ENCODE peak calls at places on chromosomes 13 and 19, in five cellular contexts. R is esophagus squamous epithelium, N is A673, T is heart left ventricle, W is left ventricle myocardium inferior. Q is an unnamed sample. For H3K27me3, the result is how much of the 10 kb centered on the place peaks cover.

GRCh38 chr13:36848228-36848982 is 29.4 kb downstream of the RFXAP start:
- DNase-seq in R (no peak), N (peak), T (no peak), W (no peak), Q (no peak)

GRCh38 chr19:47445937-47446402 is 25.7 kb downstream of the SLC8A2 start:
- DNase-seq in R (no peak), N (peak), T (no peak), W (no peak), Q (peak)

GRCh38 chr19:18349524-18350128 is 9.2 kb downstream of the PGPEP1 start:
- DNase-seq in R (no peak), N (peak), T (peak), W (no peak), Q (peak)

GRCh38 chr13:49353908-49354307 is 90.0 kb downstream of the CAB39L start:
- DNase-seq in R (no peak), N (no peak), T (no peak), W (no peak), Q (no peak)

GRCh38 chr19:16429066-16429758 is 42.6 kb downstream of the EPS15L1 start:
- DNase-seq in R (no peak), N (no peak), T (peak), W (peak), Q (peak)

GRCh38 chr13:93496985-93497673 is 270.5 kb downstream of the GPC6 start:
- DNase-seq in R (no peak), N (peak), T (no peak), W (no peak), Q (no peak)

GRCh38 chr13:111398715-111399299 is 78.4 kb downstream of the TEX29 start:
- DNase-seq in R (no peak), N (no peak), T (no peak), W (no peak), Q (no peak)

GRCh38 chr13:48542581-48543341 is 9.9 kb upstream of the RCBTB2 start:
- DNase-seq in R (no peak), N (peak), T (peak), W (peak), Q (peak)

GRCh38 chr13:109297628-109298027 is 488.8 kb downstream of the IRS2 start:
- DNase-seq in R (no peak), N (no peak), T (no peak), W (no peak), Q (no peak)

GRCh38 chr13:70203661-70204229 is 95.5 kb upstream of the KLHL1 start:
- DNase-seq in R (no peak), N (no peak), T (no peak), W (no peak), Q (no peak)

GRCh38 chr19:21566073-21566472 is 60.7 kb downstream of the ZNF429 start:
- DNase-seq in R (no peak), N (no peak), T (no peak), W (no peak), Q (no peak)

GRCh38 chr13:78978381-78978998 is 319.5 kb upstream of the OBI1 start:
- DNase-seq in R (peak), N (peak), T (peak), W (no peak), Q (peak)

GRCh38 chr13:109162248-109163051 is 533.0 kb downstream of the MYO16 start:
- DNase-seq in R (no peak), N (no peak), T (no peak), W (no peak), Q (no peak)

GRCh38 chr13:47190696-47191095 is 293.8 kb upstream of the HTR2A start:
- DNase-seq in R (no peak), N (no peak), T (no peak), W (no peak), Q (no peak)

GRCh38 chr19:19439083-19439482 is 33.6 kb downstream of the GATAD2A start:
- DNase-seq in R (no peak), N (no peak), T (no peak), W (no peak), Q (no peak)

GRCh38 chr19:29753190-29753933 is 38.3 kb upstream of the C19orf12 start:
- DNase-seq in R (no peak), N (no peak), T (no peak), W (no peak), Q (peak)

GRCh38 chr19:33054623-33055022 is 10.1 kb downstream of the RHPN2 start:
- DNase-seq in R (no peak), N (no peak), T (no peak), W (no peak), Q (no peak)

GRCh38 chr19:3179739-3180293 is 1.2 kb downstream of the S1PR4 start:
- DNase-seq in R (no peak), N (no peak), T (no peak), W (no peak), Q (no peak)

GRCh38 chr13:33164331-33164730 is 121.2 kb downstream of the STARD13 start:
- DNase-seq in R (no peak), N (no peak), T (no peak), W (no peak), Q (no peak)

GRCh38 chr13:113350065-113350937 is 13.6 kb downstream of the GRTP1 start:
- DNase-seq in R (no peak), N (no peak), T (no peak), W (no peak), Q (no peak)

DNA sequence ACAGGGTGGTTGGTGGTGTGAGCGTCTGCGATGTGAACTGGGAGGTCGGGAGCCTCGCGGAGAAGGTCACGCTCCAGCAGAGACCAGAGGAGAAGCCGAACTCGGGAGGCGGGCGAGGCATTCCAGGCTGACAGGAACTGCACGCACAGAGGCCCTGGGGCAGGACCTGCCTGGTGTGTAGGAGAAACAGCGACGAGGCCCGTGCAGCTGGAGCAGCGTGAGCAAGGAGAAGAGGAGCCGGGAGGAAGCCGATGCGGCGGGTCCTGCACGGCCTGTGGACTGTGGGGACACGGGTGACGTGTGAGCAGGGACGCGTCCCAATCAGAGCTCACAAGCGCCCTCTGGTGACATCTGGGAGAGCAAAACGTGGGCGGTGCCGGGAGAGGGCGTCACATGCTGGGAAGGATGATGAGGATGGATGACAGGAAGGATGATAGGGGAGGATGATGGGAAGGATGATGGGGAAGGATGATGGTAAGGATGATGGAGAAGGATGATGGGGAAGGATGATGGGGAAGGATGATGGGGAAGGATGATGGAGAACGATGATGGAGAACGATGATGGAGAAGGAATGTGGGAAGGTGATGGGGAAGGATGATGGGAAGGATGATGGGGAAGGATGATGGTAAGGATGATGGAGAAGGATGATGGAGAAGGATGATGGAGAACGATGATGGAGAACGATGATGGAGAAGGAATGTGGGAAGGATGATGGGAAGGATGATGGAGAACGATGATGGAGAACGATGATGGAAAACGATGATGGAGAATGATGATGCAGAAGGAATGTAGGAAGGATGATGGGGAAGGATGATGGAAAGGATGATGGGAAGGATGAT is 16.1 kb upstream of the MADCAM1 start:
- DNase-seq in R (no peak), N (peak), T (peak), W (peak), Q (peak)
- TF ChIP-seq CTCF in R (no peak), N (peak), T (peak), W (peak), Q (peak)

DNA sequence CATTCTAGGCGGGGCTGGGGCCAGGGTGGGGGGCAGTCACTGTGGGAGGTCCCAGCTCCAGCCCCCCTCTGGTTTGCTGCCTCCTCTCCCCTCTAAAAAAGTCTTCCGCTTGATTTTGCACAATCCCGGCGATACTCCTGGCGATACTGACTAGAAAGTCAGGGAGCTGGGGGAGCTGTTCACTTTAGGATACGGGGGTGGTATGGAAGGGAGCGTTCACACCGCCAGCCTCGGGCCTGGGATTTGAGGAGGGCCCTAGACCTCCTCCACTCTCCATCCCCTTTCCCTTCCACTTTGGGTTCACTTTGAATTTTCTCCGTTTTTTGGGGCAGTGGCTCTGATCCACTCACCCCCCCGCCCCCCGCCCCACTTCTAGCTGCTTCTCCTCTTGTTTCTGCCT is 35.0 kb downstream of the KEAP1 start:
- DNase-seq in R (no peak), N (no peak), T (no peak), W (no peak), Q (no peak)
- H3K27ac ChIP-seq in R (no peak), N (no peak), T (no peak), W (no peak), Q (no peak)

GRCh38 chr19:13015361-13016231 is 20.3 kb downstream of the NFIX start:
- DNase-seq in R (no peak), N (peak), T (no peak), W (no peak), Q (no peak)

GRCh38 chr19:13014921-13015280 is 19.6 kb downstream of the NFIX start:
- DNase-seq in R (no peak), N (no peak), T (no peak), W (no peak), Q (no peak)

GRCh38 chr19:13017306-13018036 is 22.2 kb downstream of the NFIX start:
- DNase-seq in R (no peak), N (no peak), T (no peak), W (no peak), Q (no peak)

GRCh38 chr19:13016628-13017305 is 21.5 kb downstream of the NFIX start:
- DNase-seq in R (no peak), N (no peak), T (no peak), W (no peak), Q (no peak)

GRCh38 chr19:13016245-13016627 is 21.0 kb downstream of the NFIX start:
- DNase-seq in R (no peak), N (no peak), T (no peak), W (no peak), Q (no peak)
- H3K27me3 ChIP-seq in R (under half), N (under half), T (under half), W (under half), Q (under half)

DNA sequence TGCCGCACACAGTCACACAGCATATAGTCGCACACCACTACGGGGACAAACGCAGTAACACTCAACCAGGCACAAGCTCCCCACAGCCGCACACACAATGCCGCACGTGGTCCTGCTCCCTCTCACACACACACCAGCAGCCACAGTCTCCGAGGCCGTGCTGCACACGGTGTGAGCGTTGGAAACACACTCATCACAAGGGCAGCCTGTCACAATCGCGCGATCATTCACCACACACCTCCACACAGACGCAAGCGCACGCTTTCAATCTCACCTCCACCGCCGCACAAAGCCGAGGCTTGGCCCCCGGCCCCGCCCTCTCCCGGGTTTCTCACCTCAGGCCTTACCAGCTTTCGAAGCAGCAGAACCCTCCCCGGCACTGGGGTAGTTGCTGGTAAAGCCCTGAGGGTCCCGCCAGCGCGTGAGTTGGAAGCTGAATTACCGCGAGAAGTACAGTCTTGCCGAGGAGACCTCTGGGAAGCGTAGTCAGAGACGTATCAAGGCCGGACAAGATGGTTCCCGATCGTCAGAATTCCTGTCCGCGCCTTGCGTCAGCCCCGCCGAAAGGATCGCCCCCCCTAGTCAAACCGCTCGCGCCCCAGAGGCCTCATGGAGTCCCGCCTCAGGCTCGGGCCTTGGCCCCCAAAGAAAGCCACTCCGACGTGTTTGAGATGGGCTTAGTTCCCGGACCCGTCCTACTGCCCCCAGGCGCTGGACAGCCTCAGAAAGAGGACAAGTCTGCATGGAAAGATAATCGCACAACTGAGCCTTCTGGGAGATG is at the start of gene ZNF566:
- DNase-seq in R (peak), N (peak), T (peak), W (peak), Q (peak)
- TF ChIP-seq CTCF in R (no peak), N (no peak), T (no peak), W (no peak), Q (no peak)

DNA sequence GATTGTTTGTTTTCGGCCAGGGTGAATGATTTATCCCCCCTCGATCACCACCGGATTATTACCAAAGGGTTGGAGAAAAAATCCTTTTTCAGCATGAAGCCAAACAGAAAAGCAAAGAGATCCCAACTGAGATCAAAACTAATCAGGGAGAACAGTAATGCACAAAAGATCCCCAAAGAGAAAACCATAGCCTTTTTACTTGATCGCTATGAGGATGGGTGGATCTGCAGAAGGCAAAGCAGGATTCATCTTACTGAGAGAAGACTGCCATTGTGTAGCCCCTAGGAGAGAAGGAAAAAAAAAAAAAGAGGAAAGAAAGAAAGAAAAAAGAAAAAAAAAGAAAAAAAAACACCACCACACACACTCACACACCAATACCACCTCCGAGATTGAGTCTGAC is at the start of gene FGF14:
- DNase-seq in R (no peak), N (no peak), T (no peak), W (no peak), Q (no peak)
- H3K27ac ChIP-seq in R (no peak), N (peak), T (no peak), W (peak), Q (no peak)

Q was measured in testis.